ENCODE peak calls at places on chromosomes 4 and X, in five cellular contexts. Z, Q, J, E and S are unnamed samples. For H3K4me1, the result is how much of the 10 kb centered on the place peaks cover.

GRCh38 chr4:185395255-185395955 is at the start of gene LRP2BP:
- DNase-seq in Z (no peak), Q (no peak), J (peak), E (no peak), S (peak)

GRCh38 chrX:103666202-103667107 is 20.0 kb downstream of the MORF4L2 start:
- DNase-seq in Z (no peak), Q (peak), J (no peak), E (no peak), S (no peak)

GRCh38 chr4:11698846-11699590 is 270.3 kb upstream of the HS3ST1 start:
- DNase-seq in Z (no peak), Q (peak), J (no peak), E (no peak), S (no peak)

GRCh38 chrX:67587946-67588624 is 44.3 kb downstream of the AR start:
- DNase-seq in Z (no peak), Q (no peak), J (no peak), E (no peak), S (no peak)

GRCh38 chr4:113106076-113106475 is 56.6 kb downstream of the ANK2 start:
- DNase-seq in Z (peak), Q (peak), J (no peak), E (no peak), S (peak)

GRCh38 chrX:154457491-154458115 is 478 bp upstream of the PLXNA3 start:
- DNase-seq in Z (no peak), Q (no peak), J (no peak), E (peak), S (no peak)

GRCh38 chr4:30667919-30668318 is 52.2 kb upstream of the PCDH7 start:
- DNase-seq in Z (no peak), Q (no peak), J (no peak), E (no peak), S (no peak)

GRCh38 chr4:113383111-113383785 is 333.8 kb downstream of the ANK2 start:
- DNase-seq in Z (no peak), Q (peak), J (no peak), E (no peak), S (no peak)

GRCh38 chrX:29687687-29688086 is 527.7 kb upstream of the MAGEB2 start:
- DNase-seq in Z (no peak), Q (peak), J (no peak), E (no peak), S (no peak)

GRCh38 chrX:152896450-152896849 is 1.4 kb upstream of the ZNF185 start:
- DNase-seq in Z (peak), Q (no peak), J (no peak), E (no peak), S (no peak)

GRCh38 chr4:92387459-92388069 is 83.8 kb downstream of the GRID2 start:
- DNase-seq in Z (peak), Q (peak), J (peak), E (peak), S (peak)

GRCh38 chr4:47831026-47831689 is 6.7 kb downstream of the CORIN start:
- DNase-seq in Z (no peak), Q (no peak), J (no peak), E (no peak), S (no peak)

GRCh38 chr4:19748911-19749473 is 502.7 kb upstream of the SLIT2 start:
- DNase-seq in Z (no peak), Q (peak), J (no peak), E (no peak), S (no peak)

GRCh38 chr4:73669410-73670183 is 49.4 kb upstream of the RASSF6 start:
- DNase-seq in Z (no peak), Q (no peak), J (no peak), E (no peak), S (no peak)

GRCh38 chr4:184397516-184398163 is 76.7 kb downstream of the IRF2 start:
- DNase-seq in Z (no peak), Q (no peak), J (no peak), E (no peak), S (no peak)

GRCh38 chr4:76458829-76459228 is 23.8 kb downstream of the SHROOM3 start:
- DNase-seq in Z (no peak), Q (no peak), J (no peak), E (no peak), S (no peak)

GRCh38 chr4:184441461-184442392 is 32.6 kb downstream of the IRF2 start:
- DNase-seq in Z (no peak), Q (peak), J (no peak), E (no peak), S (no peak)

GRCh38 chr4:150224896-150225591 is 146.8 kb downstream of the DCLK2 start:
- DNase-seq in Z (peak), Q (peak), J (no peak), E (no peak), S (no peak)

GRCh38 chr4:118751634-118752293 is 66.6 kb downstream of the METTL14 start:
- DNase-seq in Z (no peak), Q (peak), J (no peak), E (no peak), S (no peak)

GRCh38 chr4:118753096-118753495 is 67.9 kb downstream of the METTL14 start:
- DNase-seq in Z (no peak), Q (no peak), J (no peak), E (no peak), S (no peak)

GRCh38 chr4:118754890-118755289 is 69.7 kb downstream of the METTL14 start:
- DNase-seq in Z (no peak), Q (no peak), J (no peak), E (no peak), S (no peak)

GRCh38 chr4:118752551-118752950 is 67.4 kb downstream of the METTL14 start:
- DNase-seq in Z (no peak), Q (no peak), J (no peak), E (no peak), S (no peak)

GRCh38 chr4:118753685-118754084 is 68.5 kb downstream of the METTL14 start:
- DNase-seq in Z (no peak), Q (no peak), J (no peak), E (no peak), S (no peak)
- H3K4me1 ChIP-seq in Z (under half), Q (under half), J (under half), E (under half), S (under half)

GRCh38 chr4:3387943-3388348 is 53.8 kb upstream of the HGFAC start:
- DNase-seq in Z (no peak), Q (peak), J (no peak), E (no peak), S (no peak)
- TF ChIP-seq BHLHE40 in Z (no peak), Q (no peak), J (no peak), E (no peak), S (no peak)

GRCh38 chr4:108544504-108544903 is 75.9 kb upstream of the RPL34 start:
- DNase-seq in Z (no peak), Q (peak), J (no peak), E (no peak), S (peak)
- H3K4me1 ChIP-seq in Z (under half), Q (under half), J (under half), E (under half), S (under half)

DNA sequence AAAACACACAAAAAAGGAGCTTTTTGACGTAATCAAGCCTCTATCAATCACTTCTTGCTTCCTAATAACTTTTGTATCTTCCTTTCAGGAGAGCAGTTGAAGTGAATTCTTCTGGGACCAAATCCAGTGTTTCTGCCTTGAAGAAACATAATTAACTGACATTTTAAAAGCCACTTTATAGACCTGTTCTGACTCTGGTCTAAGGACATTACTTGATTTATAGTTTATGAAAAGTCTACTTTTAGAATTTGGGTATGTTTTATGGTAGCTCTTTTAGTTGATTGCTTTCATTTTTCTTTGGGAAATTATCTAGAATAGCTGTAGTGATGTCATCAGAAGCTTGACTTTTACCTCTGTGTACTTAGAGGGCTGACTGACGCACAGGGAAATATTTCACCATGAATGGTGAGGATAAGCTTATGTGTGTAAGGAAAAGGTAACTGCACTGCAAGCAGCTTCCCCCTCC is 131.9 kb upstream of the LIMCH1 start:
- DNase-seq in Z (peak), Q (no peak), J (no peak), E (no peak), S (no peak)
- TF ChIP-seq BHLHE40 in Z (no peak), Q (no peak), J (no peak), E (no peak), S (no peak)

DNA sequence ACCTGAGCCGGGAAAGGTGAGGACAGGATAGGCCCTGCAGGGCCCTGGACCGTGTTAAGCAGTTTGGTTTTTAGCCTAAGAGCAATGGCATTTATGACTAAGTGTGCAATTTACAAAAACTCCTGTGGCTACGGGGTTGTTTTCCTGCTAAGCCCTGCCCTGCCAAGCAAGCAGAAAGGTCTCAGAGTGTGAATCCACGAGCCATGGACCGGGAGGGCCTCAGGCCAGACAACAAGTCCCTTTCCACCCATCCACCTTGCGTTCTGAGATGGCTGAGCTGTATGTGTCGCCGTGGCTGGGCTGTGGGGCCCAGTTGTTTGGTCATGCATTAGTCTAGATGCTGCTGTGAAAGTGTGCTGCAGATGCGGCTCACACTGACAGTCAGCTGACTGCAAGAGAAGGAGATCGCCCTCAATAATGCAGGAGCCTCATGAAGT is 33.9 kb upstream of the AFAP1 start:
- DNase-seq in Z (no peak), Q (peak), J (no peak), E (no peak), S (no peak)
- H3K4me1 ChIP-seq in Z (half or more), Q (under half), J (under half), E (under half), S (half or more)

DNA sequence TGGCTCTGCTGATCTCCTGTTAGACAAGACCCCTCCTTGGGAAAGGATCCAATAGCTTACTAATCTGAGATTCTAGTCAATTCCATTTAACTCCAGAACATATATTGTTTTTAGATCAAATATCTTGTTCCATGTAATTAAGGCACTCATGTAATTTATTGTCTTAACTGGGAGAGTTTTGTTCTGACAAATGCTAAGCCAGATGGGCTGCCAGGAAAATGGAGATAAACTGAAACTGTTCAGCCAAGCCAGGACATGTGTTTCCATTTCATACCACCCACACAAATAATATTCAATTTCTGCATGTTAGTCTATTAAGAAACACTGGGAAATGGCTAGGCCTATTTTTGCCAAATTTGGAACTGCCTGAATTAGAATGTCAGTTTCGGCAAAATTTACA is 220.9 kb downstream of the LDB2 start:
- DNase-seq in Z (no peak), Q (peak), J (no peak), E (no peak), S (no peak)
- TF ChIP-seq BHLHE40 in Z (no peak), Q (no peak), J (no peak), E (no peak), S (no peak)

GRCh38 chr4:1340861-1341260 is 6.1 kb upstream of the UVSSA start:
- DNase-seq in Z (no peak), Q (no peak), J (no peak), E (no peak), S (no peak)
- H3K4me1 ChIP-seq in Z (under half), Q (under half), J (under half), E (under half), S (under half)

DNA sequence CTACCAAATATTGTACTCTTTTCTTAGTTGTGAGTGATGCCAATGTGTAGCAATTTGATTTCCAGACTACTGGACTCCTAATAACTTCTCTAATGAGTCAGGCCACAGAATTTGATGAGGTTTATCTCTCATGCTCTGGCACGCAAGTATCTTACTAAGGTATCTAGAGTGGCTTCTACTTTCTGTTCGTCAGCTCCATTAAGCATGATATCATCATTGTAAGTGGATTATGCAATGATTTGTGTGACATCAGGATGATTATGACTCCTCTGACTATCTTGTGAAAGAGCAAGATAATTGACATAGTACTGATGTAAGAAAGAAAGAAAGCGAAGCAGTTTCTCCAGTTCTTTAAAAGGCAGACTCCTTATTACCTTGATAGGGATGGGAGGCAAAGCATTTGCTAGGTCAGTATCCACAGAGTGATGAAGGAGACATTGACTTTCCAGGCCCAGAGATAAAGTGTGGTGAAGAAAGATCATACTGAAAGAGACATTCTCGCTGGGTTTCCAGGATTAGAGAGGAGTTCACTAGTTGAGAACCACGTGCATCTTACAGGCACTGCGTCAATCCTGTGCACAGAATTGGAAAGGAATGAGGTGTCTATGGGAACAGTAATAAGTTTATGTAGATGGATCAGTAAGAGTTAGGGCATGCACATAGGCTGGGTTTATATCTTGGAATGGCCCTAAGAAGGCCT is 161.9 kb upstream of the STK26 start:
- DNase-seq in Z (no peak), Q (no peak), J (no peak), E (no peak), S (no peak)
- TF ChIP-seq BHLHE40 in Z (no peak), Q (no peak), J (no peak), E (no peak), S (no peak)